ENCODE peak calls at places on chromosome 20, in ten cellular contexts. V, G, Y, A, D, Z, K, O, N and F are unnamed samples. For H3K9me3, the result is how much of the 10 kb centered on the place peaks cover.

GRCh38 chr20:10047427-10047826 is 12.6 kb downstream of the ANKEF1 start:
- DNase-seq in V (peak), G (no peak), Y (no peak), A (no peak), D (peak), Z (no peak), K (no peak), O (no peak), N (no peak), F (no peak)

GRCh38 chr20:34574426-34574825 is 15.9 kb downstream of the MAP1LC3A start:
- DNase-seq in V (no peak), G (no peak), Y (no peak), A (no peak), D (no peak), Z (no peak), K (no peak), O (no peak), N (no peak), F (no peak)

GRCh38 chr20:59422911-59423520 is 122.6 kb downstream of the EDN3 start:
- DNase-seq in V (no peak), G (no peak), Y (no peak), A (no peak), D (no peak), Z (no peak), K (no peak), O (no peak), N (no peak), F (no peak)

GRCh38 chr20:44938637-44939036 is 21.6 kb downstream of the TOMM34 start:
- DNase-seq in V (no peak), G (no peak), Y (no peak), A (no peak), D (no peak), Z (no peak), K (no peak), O (no peak), N (no peak), F (no peak)

GRCh38 chr20:15930324-15931305 is 642.6 kb downstream of the KIF16B start:
- DNase-seq in V (peak), G (no peak), Y (no peak), A (no peak), D (no peak), Z (peak), K (no peak), O (no peak), N (no peak), F (peak)

GRCh38 chr20:17510548-17510947 is 20.6 kb downstream of the BFSP1 start:
- DNase-seq in V (no peak), G (no peak), Y (no peak), A (no peak), D (no peak), Z (no peak), K (no peak), O (no peak), N (no peak), F (no peak)

GRCh38 chr20:17610566-17611289 is 40.9 kb downstream of the DSTN start:
- DNase-seq in V (no peak), G (peak), Y (peak), A (no peak), D (no peak), Z (no peak), K (no peak), O (peak), N (no peak), F (no peak)

GRCh38 chr20:25063981-25064380 is 6.0 kb upstream of the ACSS1 start:
- DNase-seq in V (no peak), G (peak), Y (peak), A (no peak), D (no peak), Z (no peak), K (no peak), O (peak), N (peak), F (no peak)

GRCh38 chr20:20364016-20364746 is 3.7 kb upstream of the INSM1 start:
- DNase-seq in V (no peak), G (peak), Y (no peak), A (no peak), D (no peak), Z (no peak), K (no peak), O (no peak), N (no peak), F (no peak)

GRCh38 chr20:47535088-47535487 is 33.4 kb downstream of the NCOA3 start:
- DNase-seq in V (peak), G (no peak), Y (no peak), A (no peak), D (peak), Z (no peak), K (no peak), O (no peak), N (no peak), F (no peak)

GRCh38 chr20:58709703-58710039 is 17.1 kb downstream of the NPEPL1 start:
- DNase-seq in V (no peak), G (no peak), Y (no peak), A (no peak), D (no peak), Z (no peak), K (no peak), O (peak), N (peak), F (no peak)

GRCh38 chr20:8299921-8300320 is 167.9 kb downstream of the PLCB1 start:
- DNase-seq in V (peak), G (no peak), Y (no peak), A (no peak), D (no peak), Z (no peak), K (no peak), O (no peak), N (no peak), F (no peak)

GRCh38 chr20:19976595-19977372 is 40.4 kb upstream of the NAA20 start:
- DNase-seq in V (peak), G (no peak), Y (peak), A (peak), D (peak), Z (peak), K (no peak), O (peak), N (peak), F (no peak)

GRCh38 chr20:20076297-20077065 is 24.1 kb downstream of the CFAP61 start:
- DNase-seq in V (no peak), G (no peak), Y (no peak), A (peak), D (no peak), Z (peak), K (no peak), O (no peak), N (no peak), F (peak)

GRCh38 chr20:32922466-32922865 is 63.7 kb downstream of the EFCAB8 start:
- DNase-seq in V (no peak), G (no peak), Y (no peak), A (no peak), D (no peak), Z (no peak), K (no peak), O (peak), N (no peak), F (no peak)

GRCh38 chr20:11686900-11687543 is 230.7 kb upstream of the BTBD3 start:
- DNase-seq in V (no peak), G (peak), Y (no peak), A (peak), D (no peak), Z (no peak), K (no peak), O (peak), N (no peak), F (no peak)

GRCh38 chr20:64077876-64078551 is 1.3 kb downstream of the RGS19 start:
- DNase-seq in V (no peak), G (no peak), Y (no peak), A (no peak), D (no peak), Z (no peak), K (no peak), O (peak), N (peak), F (no peak)

GRCh38 chr20:31819083-31819784 is at the start of gene MYLK2:
- DNase-seq in V (no peak), G (no peak), Y (no peak), A (peak), D (no peak), Z (no peak), K (no peak), O (no peak), N (no peak), F (no peak)

GRCh38 chr20:31670371-31671228 is 32.9 kb downstream of the COX4I2 start:
- DNase-seq in V (no peak), G (peak), Y (peak), A (peak), D (no peak), Z (peak), K (peak), O (peak), N (peak), F (no peak)

GRCh38 chr20:2780948-2781347 is 19.5 kb downstream of the CPXM1 start:
- DNase-seq in V (no peak), G (no peak), Y (no peak), A (no peak), D (no peak), Z (no peak), K (no peak), O (no peak), N (no peak), F (no peak)

GRCh38 chr20:48493966-48494365 is 333.8 kb downstream of the PREX1 start:
- DNase-seq in V (no peak), G (no peak), Y (no peak), A (no peak), D (no peak), Z (no peak), K (no peak), O (no peak), N (no peak), F (no peak)

GRCh38 chr20:18624948-18625347 is 37.1 kb downstream of the DTD1 start:
- DNase-seq in V (no peak), G (no peak), Y (no peak), A (no peak), D (no peak), Z (no peak), K (no peak), O (no peak), N (no peak), F (no peak)

GRCh38 chr20:53708129-53708968 is 114.7 kb upstream of the ZNF217 start:
- DNase-seq in V (no peak), G (no peak), Y (no peak), A (no peak), D (no peak), Z (peak), K (no peak), O (no peak), N (no peak), F (peak)

GRCh38 chr20:33490023-33490933 is at the start of gene CBFA2T2:
- DNase-seq in V (peak), G (peak), Y (peak), A (peak), D (no peak), Z (peak), K (peak), O (no peak), N (peak), F (peak)

GRCh38 chr20:35106827-35107380 is 14.3 kb upstream of the TRPC4AP start:
- DNase-seq in V (no peak), G (no peak), Y (no peak), A (no peak), D (no peak), Z (no peak), K (no peak), O (no peak), N (no peak), F (no peak)

GRCh38 chr20:58102252-58102651 is 126.2 kb downstream of the ANKRD60 start:
- DNase-seq in V (no peak), G (no peak), Y (no peak), A (no peak), D (no peak), Z (peak), K (no peak), O (no peak), N (no peak), F (no peak)

GRCh38 chr20:22503577-22503976 is 80.8 kb downstream of the FOXA2 start:
- DNase-seq in V (no peak), G (no peak), Y (no peak), A (no peak), D (no peak), Z (no peak), K (no peak), O (no peak), N (no peak), F (no peak)

GRCh38 chr20:58065508-58066361 is 162.7 kb downstream of the ANKRD60 start:
- DNase-seq in V (no peak), G (no peak), Y (no peak), A (no peak), D (no peak), Z (peak), K (no peak), O (no peak), N (no peak), F (no peak)

GRCh38 chr20:31695849-31696804 is 26.5 kb downstream of the BCL2L1 start:
- DNase-seq in V (peak), G (no peak), Y (no peak), A (peak), D (no peak), Z (peak), K (no peak), O (no peak), N (peak), F (no peak)

DNA sequence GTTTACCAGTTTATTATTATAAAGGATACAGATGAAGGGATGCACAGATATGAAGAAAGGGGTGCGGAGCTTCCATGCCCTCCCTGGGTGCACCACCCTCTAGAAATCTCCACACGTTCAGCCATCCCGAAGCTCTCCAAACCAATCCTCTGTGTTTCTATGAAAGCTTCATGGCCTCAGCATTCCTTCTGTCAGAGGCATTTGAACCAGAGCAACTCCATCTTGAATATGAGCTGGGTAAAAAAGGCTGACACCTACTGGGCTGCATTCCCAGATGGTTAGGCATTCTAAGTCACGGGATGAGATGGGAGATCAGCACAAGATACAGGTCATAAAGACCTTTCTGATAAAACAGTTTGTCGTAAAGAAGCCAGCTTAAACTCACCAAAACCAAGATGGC is 115.3 kb upstream of the SHLD1 start:
- DNase-seq in V (no peak), G (no peak), Y (no peak), A (no peak), D (no peak), Z (no peak), K (no peak), O (no peak), N (no peak), F (no peak)
- H3K9me3 ChIP-seq in V (under half), G (under half), Y (under half), A (under half), D (under half), Z (under half), K (under half), O (under half), N (under half), F (under half)

GRCh38 chr20:62688855-62689460 is 19.7 kb upstream of the NTSR1 start:
- DNase-seq in V (peak), G (no peak), Y (no peak), A (no peak), D (no peak), Z (peak), K (no peak), O (no peak), N (no peak), F (no peak)
- TF ChIP-seq CTCF in V (no peak), G (no peak), Y (no peak), A (no peak), D (no peak), Z (peak), K (no peak), O (no peak), N (no peak), F (peak)

GRCh38 chr20:62952373-62953166 is at the start of gene SLC17A9:
- DNase-seq in V (no peak), G (peak), Y (peak), A (peak), D (no peak), Z (no peak), K (peak), O (peak), N (peak), F (no peak)
- H3K4me3 ChIP-seq in V (no peak), G (no peak), Y (peak), A (peak), D (peak), Z (no peak), K (peak), O (peak), N (peak), F (peak)

DNA sequence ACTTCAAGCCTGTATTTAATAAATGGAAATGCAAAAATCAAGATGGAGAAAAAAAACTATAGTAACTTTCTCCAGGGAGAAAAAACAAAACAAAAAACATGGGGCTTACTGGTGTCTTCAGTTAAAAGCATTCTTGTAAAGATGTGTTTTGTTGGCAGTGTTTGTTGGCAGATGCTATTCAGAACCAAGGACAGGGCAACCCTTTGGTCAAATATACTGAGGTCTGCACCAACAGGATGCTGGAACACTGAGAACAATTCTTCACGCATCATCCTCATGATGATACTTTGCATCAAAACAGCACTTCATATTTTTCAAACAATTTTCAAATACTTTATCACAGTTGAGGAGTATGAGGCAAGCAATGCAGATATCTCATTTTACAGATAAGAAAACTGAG is 63.7 kb upstream of the CBLN4 start:
- DNase-seq in V (no peak), G (no peak), Y (no peak), A (no peak), D (no peak), Z (no peak), K (no peak), O (no peak), N (no peak), F (no peak)
- H3K9me3 ChIP-seq in V (under half), G (under half), Y (under half), A (under half), D (half or more), Z (under half), K (under half), O (under half), N (under half), F (under half)

GRCh38 chr20:37396520-37397075 is 50.7 kb downstream of the SRC start:
- DNase-seq in V (no peak), G (no peak), Y (no peak), A (peak), D (peak), Z (no peak), K (no peak), O (no peak), N (no peak), F (no peak)
- TF ChIP-seq CTCF in V (no peak), G (no peak), Y (no peak), A (no peak), D (peak), Z (no peak), K (no peak), O (no peak), N (no peak), F (no peak)

DNA sequence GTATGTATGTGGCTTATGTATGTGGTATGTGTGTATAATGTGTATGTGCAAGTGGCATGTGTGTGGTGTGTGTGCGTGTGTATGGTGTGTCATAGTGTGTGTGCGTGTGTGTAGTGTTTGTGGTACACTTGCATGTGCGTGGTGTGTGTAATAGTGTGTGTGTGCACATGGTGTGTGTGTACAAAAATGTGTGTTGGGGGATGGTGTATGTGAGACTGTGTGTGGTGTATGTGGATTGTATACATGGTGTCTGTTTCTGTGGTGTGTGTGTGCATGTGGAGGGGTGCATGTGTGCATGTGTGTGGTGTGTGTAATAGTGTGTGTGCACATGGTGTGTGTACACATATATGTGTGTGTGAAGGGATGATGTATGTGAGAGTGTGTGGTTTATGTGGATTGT is 21.5 kb downstream of the MAFB start:
- DNase-seq in V (no peak), G (no peak), Y (no peak), A (no peak), D (no peak), Z (no peak), K (no peak), O (no peak), N (no peak), F (no peak)
- H3K4me3 ChIP-seq in V (no peak), G (no peak), Y (no peak), A (no peak), D (no peak), Z (no peak), K (no peak), O (no peak), N (no peak), F (no peak)

DNA sequence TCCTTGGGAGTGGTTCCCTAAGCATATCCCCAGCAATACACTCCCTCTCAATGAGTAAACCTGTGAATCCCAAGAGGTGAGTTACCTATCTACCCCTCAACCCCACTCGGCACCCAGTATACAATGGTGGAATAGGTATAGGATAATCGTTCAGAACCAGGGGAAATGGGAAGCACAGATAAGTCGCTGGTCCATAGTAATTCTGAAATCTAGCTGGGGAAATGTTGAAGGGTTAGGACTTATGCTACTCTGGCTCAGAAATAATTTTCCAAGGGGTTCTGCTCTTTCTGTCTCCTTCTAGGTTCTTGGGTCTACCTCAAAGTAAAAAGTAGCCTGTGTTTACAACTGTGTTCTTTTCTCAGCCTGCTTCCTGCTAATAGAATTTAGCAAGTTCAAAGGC is 62.3 kb upstream of the NNAT start:
- DNase-seq in V (no peak), G (no peak), Y (no peak), A (no peak), D (no peak), Z (no peak), K (no peak), O (no peak), N (no peak), F (no peak)
- H3K9me3 ChIP-seq in V (half or more), G (under half), Y (under half), A (under half), D (under half), Z (under half), K (under half), O (half or more), N (under half), F (under half)